ENCODE peak calls at places on chromosomes 2 and 18, in four cellular contexts. Y is GM23338, V is IMR-90, X is tibial artery. E is an unnamed sample.

GRCh38 chr18:23272498-23273232 is 137.4 kb downstream of the CABLES1 start:
- DNase-seq in Y (no peak), V (no peak), X (no peak), E (no peak)

GRCh38 chr2:197113221-197113831 is 186.8 kb upstream of the PGAP1 start:
- DNase-seq in Y (peak; percentile 63), V (peak; percentile 45), X (no peak), E (no peak)

GRCh38 chr18:160831-161570 is 2.6 kb downstream of the USP14 start:
- DNase-seq in Y (no peak), V (no peak), X (no peak), E (no peak)

GRCh38 chr2:10911291-10912075 is at the start of gene KCNF1:
- DNase-seq in Y (peak; percentile 74), V (peak; percentile 65), X (peak; percentile 57), E (no peak)

GRCh38 chr2:232219496-232219870 is 159.1 kb upstream of the ALPP start:
- DNase-seq in Y (no peak), V (no peak), X (no peak), E (no peak)

GRCh38 chr2:36466135-36466534 is 110.6 kb downstream of the CRIM1 start:
- DNase-seq in Y (no peak), V (no peak), X (no peak), E (no peak)

GRCh38 chr18:59455728-59456276 is 96.7 kb upstream of the LMAN1 start:
- DNase-seq in Y (no peak), V (no peak), X (no peak), E (no peak)

GRCh38 chr2:53751728-53752127 is 15.9 kb upstream of the CHAC2 start:
- DNase-seq in Y (no peak), V (peak; percentile 71), X (no peak), E (no peak)

GRCh38 chr18:58896268-58896667 is 31.6 kb downstream of the ZNF532 start:
- DNase-seq in Y (no peak), V (no peak), X (no peak), E (no peak)

GRCh38 chr2:58539973-58540372 is 298.8 kb upstream of the FANCL start:
- DNase-seq in Y (peak; percentile 96), V (no peak), X (no peak), E (no peak)

GRCh38 chr2:70062270-70062669 is 25.0 kb upstream of the PCBP1 start:
- DNase-seq in Y (peak; percentile 31), V (no peak), X (no peak), E (no peak)
- H3K36me3 ChIP-seq in Y (peaks cover 12% of the 10 kb centered on the region), V (peaks cover 12% of the 10 kb centered on the region), X (peaks cover 87% of the 10 kb centered on the region), E (peaks cover 22% of the 10 kb centered on the region)

DNA sequence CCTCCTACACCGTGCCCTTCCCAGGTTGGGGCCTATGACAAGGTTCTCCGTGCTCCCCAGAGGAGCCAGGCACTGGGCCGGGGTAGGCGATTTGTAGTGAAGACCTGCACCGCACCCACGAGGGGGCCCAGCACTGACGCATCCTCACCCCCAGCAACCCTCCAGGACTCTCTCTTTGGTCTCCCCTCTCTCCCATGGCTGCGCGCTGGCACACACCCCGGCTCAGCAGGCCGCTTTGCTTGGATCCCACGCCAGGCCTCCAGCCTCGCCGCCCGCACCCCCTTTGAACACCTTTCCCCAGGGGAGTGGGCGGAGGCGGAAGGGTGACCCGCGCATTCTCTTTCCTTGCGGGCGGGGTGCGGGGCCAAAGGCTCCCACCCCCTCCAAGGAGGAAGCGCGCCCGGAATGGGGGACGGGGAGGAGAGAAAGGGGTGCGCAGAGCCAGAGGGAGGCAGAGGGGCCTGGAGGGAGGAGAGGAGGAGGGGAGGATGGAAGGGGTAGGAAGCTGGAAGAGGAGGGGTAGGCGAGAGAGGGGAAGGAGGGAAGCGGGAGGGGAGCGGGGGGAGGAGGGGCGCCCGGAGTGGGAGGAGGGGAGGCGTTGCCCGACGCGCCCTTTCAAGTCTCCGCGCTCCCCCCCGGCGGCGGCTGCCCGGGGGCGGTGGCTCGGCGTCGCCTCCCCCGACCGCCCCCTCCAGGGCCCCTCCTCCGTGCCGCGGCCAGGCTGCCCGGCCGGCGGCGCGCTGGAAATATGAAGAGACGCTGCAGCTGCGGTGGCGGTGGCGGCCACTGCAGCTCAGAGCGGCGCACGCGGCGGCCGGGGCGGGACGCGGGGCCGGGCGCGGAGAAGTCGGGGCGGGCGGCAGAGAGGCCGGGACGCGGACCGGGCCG is at the start of gene APCDD1:
- DNase-seq in Y (peak; percentile 73), V (no peak), X (peak; percentile 87), E (peak; percentile 67)
- TF ChIP-seq CTCF in Y (no peak), V (no peak), X (peak; percentile 32), E (no peak)

GRCh38 chr2:200585340-200585729 is 479 bp upstream of the AOX1 start:
- DNase-seq in Y (no peak), V (no peak), X (no peak), E (no peak)

GRCh38 chr2:200586644-200586975 is 796 bp downstream of the AOX1 start:
- DNase-seq in Y (no peak), V (no peak), X (no peak), E (no peak)

GRCh38 chr2:200585730-200586643 is at the start of gene AOX1:
- DNase-seq in Y (peak; percentile 94), V (peak; percentile 45), X (peak; percentile 86), E (peak; percentile 41)

GRCh38 chr2:200587007-200587616 is 1.3 kb downstream of the AOX1 start:
- DNase-seq in Y (no peak), V (no peak), X (no peak), E (no peak)

GRCh38 chr2:200584639-200585038 is 1.2 kb upstream of the AOX1 start:
- DNase-seq in Y (no peak), V (no peak), X (no peak), E (no peak)
- H3K36me3 ChIP-seq in Y (no peaks in the 10 kb centered on the region), V (peaks cover 2% of the 10 kb centered on the region), X (no peaks in the 10 kb centered on the region), E (no peaks in the 10 kb centered on the region)

DNA sequence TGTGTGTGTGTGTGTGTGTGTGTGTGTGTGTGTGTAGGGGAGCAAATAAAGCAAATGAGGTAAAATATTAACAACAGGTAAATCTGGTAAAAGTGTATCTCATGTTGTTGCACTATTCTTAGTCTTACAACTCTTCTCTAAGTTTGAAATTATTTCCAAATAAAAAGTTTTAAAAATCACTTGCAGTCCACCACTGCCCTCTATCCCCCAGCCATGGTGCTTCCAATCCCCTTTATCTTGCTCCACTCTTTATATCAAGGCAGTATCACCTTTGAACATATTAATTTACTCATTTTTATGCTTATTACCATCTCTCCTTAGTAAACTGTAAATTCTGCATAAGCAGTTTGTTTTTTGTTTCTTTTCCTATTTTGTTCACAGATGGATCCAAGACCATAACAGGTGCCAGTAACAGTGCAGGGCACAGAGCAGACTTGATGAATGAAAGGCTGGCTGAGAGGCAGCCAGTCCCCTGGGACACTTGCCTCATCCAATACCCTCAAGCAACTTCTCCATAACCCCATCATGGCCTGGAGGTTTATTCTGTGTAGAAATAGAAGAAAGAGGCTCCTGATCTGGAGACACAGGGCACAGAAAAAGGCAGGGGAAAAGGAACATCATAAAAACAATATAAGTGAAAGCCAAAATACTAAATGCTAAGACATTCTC is 67.6 kb downstream of the LDAH start:
- DNase-seq in Y (no peak), V (peak; percentile 7), X (no peak), E (no peak)
- TF ChIP-seq CTCF in Y (peak; percentile 29), V (peak; percentile 43), X (peak; percentile 11), E (no peak)